ENCODE peak calls at places on chromosomes 12 and 14, in six cellular contexts. K, B, Y, I, T and L are unnamed samples.

GRCh38 chr14:22252591-22253178 is 336.3 kb downstream of the DAD1 start:
- DNase-seq in K (no peak), B (no peak), Y (no peak), I (peak), T (no peak), L (no peak)

GRCh38 chr14:20381341-20381740 is 32.0 kb downstream of the TEP1 start:
- DNase-seq in K (no peak), B (no peak), Y (no peak), I (no peak), T (no peak), L (no peak)

GRCh38 chr12:31965090-31965489 is 5.9 kb downstream of the RESF1 start:
- DNase-seq in K (no peak), B (no peak), Y (no peak), I (no peak), T (no peak), L (no peak)

GRCh38 chr14:54622189-54622958 is 55.4 kb downstream of the SAMD4A start:
- DNase-seq in K (no peak), B (no peak), Y (no peak), I (no peak), T (no peak), L (no peak)

GRCh38 chr12:71938728-71939385 is at the start of gene TPH2:
- DNase-seq in K (peak), B (peak), Y (peak), I (peak), T (peak), L (peak)

GRCh38 chr14:83867871-83868270 is 1662.1 kb upstream of the FLRT2 start:
- DNase-seq in K (no peak), B (no peak), Y (no peak), I (no peak), T (no peak), L (no peak)

GRCh38 chr12:91687052-91688017 is 458.3 kb downstream of the BTG1 start:
- DNase-seq in K (no peak), B (peak), Y (no peak), I (peak), T (no peak), L (no peak)

GRCh38 chr12:132474237-132474741 is 15.7 kb upstream of the FBRSL1 start:
- DNase-seq in K (no peak), B (no peak), Y (no peak), I (peak), T (peak), L (no peak)

GRCh38 chr12:89351489-89352241 is 636 bp downstream of the DUSP6 start:
- DNase-seq in K (peak), B (no peak), Y (peak), I (peak), T (peak), L (peak)

GRCh38 chr12:39619316-39619659 is 315 bp downstream of the ABCD2 start:
- DNase-seq in K (no peak), B (no peak), Y (peak), I (no peak), T (no peak), L (no peak)

GRCh38 chr14:25406818-25407217 is 356.9 kb upstream of the STXBP6 start:
- DNase-seq in K (no peak), B (no peak), Y (peak), I (peak), T (no peak), L (peak)

GRCh38 chr14:36313206-36313605 is 7.2 kb downstream of the MBIP start:
- DNase-seq in K (no peak), B (no peak), Y (no peak), I (no peak), T (no peak), L (no peak)
- H3K9ac ChIP-seq in K (no peak), B (no peak), Y (no peak), I (no peak), T (no peak), L (no peak)

GRCh38 chr12:94261781-94262180 is 113.4 kb downstream of the PLXNC1 start:
- DNase-seq in K (no peak), B (no peak), Y (no peak), I (no peak), T (no peak), L (no peak)

GRCh38 chr12:94261119-94261518 is 112.7 kb downstream of the PLXNC1 start:
- DNase-seq in K (no peak), B (no peak), Y (no peak), I (no peak), T (no peak), L (no peak)

GRCh38 chr12:94263011-94263786 is 114.8 kb downstream of the PLXNC1 start:
- DNase-seq in K (no peak), B (no peak), Y (no peak), I (peak), T (no peak), L (no peak)

GRCh38 chr12:94263905-94264655 is 115.7 kb downstream of the PLXNC1 start:
- DNase-seq in K (no peak), B (no peak), Y (no peak), I (peak), T (no peak), L (no peak)

GRCh38 chr12:94262228-94263010 is 114.0 kb downstream of the PLXNC1 start:
- DNase-seq in K (peak), B (peak), Y (no peak), I (peak), T (peak), L (peak)
- H3K9ac ChIP-seq in K (peak), B (peak), Y (no peak), I (peak), T (peak), L (peak)

DNA sequence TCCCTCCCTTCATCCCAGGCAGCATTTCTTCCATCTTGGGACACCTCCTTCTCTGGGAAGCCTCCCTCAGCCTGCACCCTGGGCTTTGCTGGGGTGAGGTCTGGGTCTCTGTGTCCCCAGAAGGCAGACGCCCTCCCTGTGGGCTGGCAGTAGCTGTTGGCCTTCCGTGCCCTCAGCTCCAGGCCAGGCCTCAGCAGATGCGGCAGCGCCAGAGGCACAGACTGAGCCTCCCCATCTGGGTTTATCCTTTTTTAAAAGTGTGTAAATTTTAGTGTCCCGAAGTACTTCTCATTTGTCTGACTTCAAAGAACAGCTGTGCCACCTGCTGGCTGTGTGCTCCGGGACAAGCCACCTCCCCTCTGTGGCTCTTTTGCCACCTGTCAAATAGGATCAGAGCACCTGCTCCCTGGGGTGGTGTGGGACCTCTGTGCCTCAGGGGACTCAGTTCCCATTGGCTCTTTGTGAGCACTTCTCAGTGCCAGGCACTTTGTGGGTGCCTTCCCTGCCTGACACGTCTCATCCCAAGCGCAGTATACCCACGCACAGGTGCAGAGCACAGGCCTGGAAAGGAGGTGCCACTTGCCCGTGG is 11.1 kb downstream of the EXOC3L4 start:
- DNase-seq in K (no peak), B (no peak), Y (peak), I (no peak), T (no peak), L (peak)
- H3K9ac ChIP-seq in K (no peak), B (no peak), Y (no peak), I (no peak), T (no peak), L (peak)

GRCh38 chr12:123115409-123116111 is 35.3 kb downstream of the PITPNM2 start:
- DNase-seq in K (peak), B (no peak), Y (no peak), I (peak), T (peak), L (no peak)
- H3K9ac ChIP-seq in K (no peak), B (no peak), Y (no peak), I (peak), T (no peak), L (no peak)